ENCODE peak calls at places on chromosomes 1 and 21, in six cellular contexts. Z is PC-9, K is sigmoid colon, Y is pancreas, G is AG04450, W is AG09309. Q is an unnamed sample.
A peak's percentile ranks its signal among the peaks of the same experiment; 100 is the strongest.

GRCh38 chr1:222600274-222600673 is 10.5 kb upstream of the TAF1A start:
- DNase-seq in Y (no peak), K (no peak), G (no peak), Z (peak; percentile 46), W (no peak), Q (no peak)

GRCh38 chr1:223199094-223199647 is 56.1 kb upstream of the TLR5 start:
- DNase-seq in G (no peak), W (no peak), K (no peak), Y (no peak), Z (no peak), Q (no peak)

GRCh38 chr21:15066231-15066577 is 1.4 kb upstream of the NRIP1 start:
- DNase-seq in K (no peak), W (no peak), G (no peak), Z (no peak), Y (no peak), Q (no peak)

GRCh38 chr1:93552751-93553455 is 105.0 kb downstream of the FNBP1L start:
- DNase-seq in W (no peak), Z (no peak), G (no peak), K (no peak), Y (no peak), Q (no peak)

GRCh38 chr1:219555802-219556201 is 57.1 kb downstream of the ZC3H11B start:
- DNase-seq in G (peak; percentile 41), W (peak; percentile 37), Y (no peak), K (no peak), Z (no peak), Q (no peak)

GRCh38 chr21:27112186-27112585 is 145.3 kb upstream of the ADAMTS5 start:
- DNase-seq in Z (no peak), Y (no peak), G (no peak), K (no peak), W (no peak), Q (no peak)

GRCh38 chr1:150528997-150529396 is 13.4 kb downstream of the FALEC start:
- DNase-seq in Z (peak; percentile 49), Y (peak; percentile 38), W (no peak), K (no peak), G (peak; percentile 29), Q (no peak)

GRCh38 chr1:156489166-156489934 is 11.2 kb downstream of the MEF2D start:
- DNase-seq in K (peak; percentile 89), Y (no peak), G (no peak), Z (no peak), W (no peak), Q (no peak)

GRCh38 chr1:150259758-150260669 is 2.4 kb downstream of the CA14 start:
- DNase-seq in G (no peak), K (peak; percentile 63), Z (peak; percentile 85), Y (peak; percentile 69), W (no peak), Q (peak; percentile 34)

GRCh38 chr1:81756872-81757271 is 43.9 kb upstream of the ADGRL2 start:
- DNase-seq in Y (no peak), K (no peak), W (peak; percentile 21), Z (no peak), G (no peak), Q (no peak)

DNA sequence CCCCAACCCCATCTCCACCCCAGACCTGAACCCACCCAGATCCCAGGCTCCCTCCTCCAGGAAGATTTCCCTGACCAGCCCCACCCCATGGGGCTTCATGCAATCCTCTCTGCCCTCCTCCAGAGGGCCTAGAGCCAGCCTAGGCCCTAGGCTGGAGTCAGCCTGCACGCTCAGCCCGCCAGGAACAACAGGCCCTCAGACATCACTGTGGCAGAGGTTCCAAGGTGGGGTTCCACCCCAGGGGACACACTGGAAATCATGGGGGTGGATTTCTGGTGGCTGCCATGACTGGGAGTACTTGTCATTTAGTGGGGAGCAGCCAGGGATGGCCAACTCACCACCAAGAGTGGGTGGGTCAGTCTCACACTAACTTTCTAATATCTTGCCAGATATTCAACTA is 122.0 kb downstream of the GLIS1 start:
- DNase-seq in K (peak; percentile 32), Z (no peak), W (no peak), Y (no peak), G (no peak), Q (no peak)
- TF ChIP-seq CTCF in K (no peak), Z (no peak), W (peak; percentile 20), Y (no peak), G (peak; percentile 35), Q (no peak)

GRCh38 chr21:45286671-45287437 is 841 bp downstream of the POFUT2 start:
- DNase-seq in W (no peak), K (peak; percentile 64), G (no peak), Z (no peak), Y (peak; percentile 28), Q (peak; percentile 69)
- TF ChIP-seq CTCF in W (no peak), K (no peak), G (no peak), Z (no peak), Y (no peak), Q (no peak)

DNA sequence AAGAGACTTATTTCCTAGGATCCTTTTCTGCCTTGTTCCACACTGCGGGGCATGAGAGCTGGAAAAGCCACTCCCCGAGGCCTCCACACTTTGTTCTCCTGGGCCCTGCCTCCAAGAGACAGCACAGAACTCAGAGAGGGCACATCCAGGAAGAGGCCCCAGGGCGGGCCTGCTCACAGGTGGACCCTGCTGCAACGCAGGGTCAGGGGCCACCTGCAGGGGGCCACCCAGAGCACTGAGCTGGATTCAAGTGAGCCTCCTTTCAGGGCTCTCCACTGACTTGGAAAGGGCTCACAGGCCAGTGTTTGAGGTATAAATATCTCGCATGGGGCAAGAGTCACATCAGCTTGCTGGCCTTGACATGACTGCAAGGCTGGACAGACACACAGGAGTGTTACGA is 4.8 kb downstream of the RGS16 start:
- DNase-seq in K (no peak), W (no peak), G (no peak), Z (no peak), Y (no peak), Q (peak; percentile 58)
- TF ChIP-seq CTCF in K (no peak), W (no peak), G (peak; percentile 31), Z (peak; percentile 49), Y (no peak), Q (peak; percentile 65)

GRCh38 chr1:236543065-236543669 is 19.4 kb downstream of the LGALS8 start:
- DNase-seq in K (no peak), G (no peak), W (no peak), Y (no peak), Z (no peak), Q (peak; percentile 20)
- TF ChIP-seq CTCF in K (no peak), G (no peak), W (peak; percentile 6), Y (no peak), Z (no peak), Q (peak; percentile 43)

GRCh38 chr1:77639056-77639455 is 43.4 kb downstream of the ZZZ3 start:
- DNase-seq in Y (no peak), K (no peak), Z (peak; percentile 47), W (peak; percentile 13), G (no peak), Q (no peak)
- TF ChIP-seq CTCF in Y (no peak), K (no peak), Z (no peak), W (no peak), G (no peak), Q (no peak)